ENCODE peak calls at places on chromosomes 1 and 21, in six cellular contexts. One of them, this sample, is unnamed.

GRCh38 chr1:51738681-51739080 is 121.8 kb downstream of the OSBPL9 start:
- DNase-seq in colonic mucosa: no peak
- DNase-seq in CD8-positive, alpha-beta memory T cell: no peak
- DNase-seq in K562: no peak
- DNase-seq in GM23248: no peak
- DNase-seq in stomach: no peak
- DNase-seq in this sample: no peak

GRCh38 chr1:177983824-177984528 is 14.1 kb upstream of the SEC16B start:
- DNase-seq in colonic mucosa: peak; percentile 32
- DNase-seq in CD8-positive, alpha-beta memory T cell: no peak
- DNase-seq in K562: peak; percentile 27
- DNase-seq in GM23248: peak; percentile 97
- DNase-seq in stomach: no peak
- DNase-seq in this sample: no peak

GRCh38 chr1:5926686-5927435 is 65.4 kb downstream of the NPHP4 start:
- DNase-seq in colonic mucosa: no peak
- DNase-seq in CD8-positive, alpha-beta memory T cell: no peak
- DNase-seq in K562: no peak
- DNase-seq in GM23248: no peak
- DNase-seq in stomach: no peak
- DNase-seq in this sample: no peak

GRCh38 chr1:67020304-67020703 is 33.6 kb downstream of the SLC35D1 start:
- DNase-seq in colonic mucosa: no peak
- DNase-seq in CD8-positive, alpha-beta memory T cell: no peak
- DNase-seq in K562: no peak
- DNase-seq in GM23248: peak; percentile 55
- DNase-seq in stomach: no peak
- DNase-seq in this sample: no peak

GRCh38 chr1:169460193-169460833 is 25.4 kb downstream of the SLC19A2 start:
- DNase-seq in colonic mucosa: peak; percentile 23
- DNase-seq in CD8-positive, alpha-beta memory T cell: no peak
- DNase-seq in K562: no peak
- DNase-seq in GM23248: peak; percentile 64
- DNase-seq in stomach: peak; percentile 28
- DNase-seq in this sample: no peak

GRCh38 chr1:56434659-56435202 is 144.6 kb downstream of the PLPP3 start:
- DNase-seq in colonic mucosa: no peak
- DNase-seq in CD8-positive, alpha-beta memory T cell: no peak
- DNase-seq in K562: no peak
- DNase-seq in GM23248: no peak
- DNase-seq in stomach: no peak
- DNase-seq in this sample: no peak

GRCh38 chr1:224632381-224632871 is 16.3 kb downstream of the CNIH3 start:
- DNase-seq in colonic mucosa: no peak
- DNase-seq in CD8-positive, alpha-beta memory T cell: no peak
- DNase-seq in K562: no peak
- DNase-seq in GM23248: peak; percentile 79
- DNase-seq in stomach: peak; percentile 43
- DNase-seq in this sample: no peak

GRCh38 chr1:170586321-170586855 is 54.4 kb downstream of the GORAB start:
- DNase-seq in colonic mucosa: no peak
- DNase-seq in CD8-positive, alpha-beta memory T cell: no peak
- DNase-seq in K562: no peak
- DNase-seq in GM23248: peak; percentile 76
- DNase-seq in stomach: no peak
- DNase-seq in this sample: peak; percentile 26

GRCh38 chr1:67148516-67149178 is 13.9 kb upstream of the C1orf141 start:
- DNase-seq in colonic mucosa: no peak
- DNase-seq in CD8-positive, alpha-beta memory T cell: no peak
- DNase-seq in K562: no peak
- DNase-seq in GM23248: peak; percentile 29
- DNase-seq in stomach: no peak
- DNase-seq in this sample: no peak

GRCh38 chr1:34858901-34859441 is 578 bp downstream of the SMIM12 start:
- DNase-seq in colonic mucosa: peak; percentile 28
- DNase-seq in CD8-positive, alpha-beta memory T cell: peak; percentile 60
- DNase-seq in K562: peak; percentile 52
- DNase-seq in GM23248: peak; percentile 74
- DNase-seq in stomach: no peak
- DNase-seq in this sample: no peak

GRCh38 chr1:111503585-111504060 is at the start of the genes ADORA3 and TMIGD3:
- DNase-seq in colonic mucosa: no peak
- DNase-seq in CD8-positive, alpha-beta memory T cell: no peak
- DNase-seq in K562: peak; percentile 32
- DNase-seq in GM23248: no peak
- DNase-seq in stomach: no peak
- DNase-seq in this sample: no peak

GRCh38 chr1:232709339-232709738 is 79.4 kb upstream of the SIPA1L2 start:
- DNase-seq in colonic mucosa: no peak
- DNase-seq in CD8-positive, alpha-beta memory T cell: no peak
- DNase-seq in K562: no peak
- DNase-seq in GM23248: peak; percentile 29
- DNase-seq in stomach: no peak
- DNase-seq in this sample: no peak

GRCh38 chr21:31665397-31665796 is 5.9 kb downstream of the SOD1 start:
- DNase-seq in colonic mucosa: no peak
- DNase-seq in CD8-positive, alpha-beta memory T cell: no peak
- DNase-seq in K562: peak; percentile 34
- DNase-seq in GM23248: peak; percentile 62
- DNase-seq in stomach: no peak
- DNase-seq in this sample: no peak

GRCh38 chr1:50620680-50621329 is 197.6 kb upstream of the DMRTA2 start:
- DNase-seq in colonic mucosa: peak; percentile 40
- DNase-seq in CD8-positive, alpha-beta memory T cell: no peak
- DNase-seq in K562: peak; percentile 33
- DNase-seq in GM23248: peak; percentile 45
- DNase-seq in stomach: peak; percentile 64
- DNase-seq in this sample: no peak

DNA sequence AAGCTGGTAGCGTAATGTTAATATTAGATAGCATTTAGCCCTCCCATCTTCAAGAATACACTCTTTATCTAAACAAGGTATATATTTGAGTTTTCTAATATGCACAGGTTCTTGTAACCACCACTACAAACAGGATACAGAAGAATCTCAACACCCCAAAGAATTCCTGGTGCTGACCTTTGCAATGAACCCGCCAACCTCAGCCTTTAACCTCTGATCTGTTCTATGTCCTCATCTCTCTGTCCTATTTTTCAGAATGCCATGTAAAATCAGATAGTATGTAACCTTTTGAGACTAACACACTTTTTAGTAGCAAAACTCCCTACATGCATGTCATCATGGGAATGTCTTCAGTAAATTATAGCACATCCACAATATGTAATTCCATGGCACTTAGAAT is 71.1 kb downstream of the LRRC8C start:
- DNase-seq in colonic mucosa: no peak
- DNase-seq in CD8-positive, alpha-beta memory T cell: no peak
- DNase-seq in K562: peak; percentile 27
- DNase-seq in GM23248: no peak
- DNase-seq in stomach: no peak
- DNase-seq in this sample: no peak
- H3K4me1 ChIP-seq in colonic mucosa: no peaks in the 10 kb centered on the region
- H3K4me1 ChIP-seq in CD8-positive, alpha-beta memory T cell: peaks cover 25% of the 10 kb centered on the region
- H3K4me1 ChIP-seq in K562: peaks cover 5% of the 10 kb centered on the region
- H3K4me1 ChIP-seq in GM23248: no peaks in the 10 kb centered on the region
- H3K4me1 ChIP-seq in stomach: no peaks in the 10 kb centered on the region
- H3K4me1 ChIP-seq in this sample: no peaks in the 10 kb centered on the region

GRCh38 chr1:93672477-93673158 is 9.0 kb downstream of the BCAR3 start:
- DNase-seq in colonic mucosa: peak; percentile 40
- DNase-seq in CD8-positive, alpha-beta memory T cell: no peak
- DNase-seq in K562: no peak
- DNase-seq in GM23248: no peak
- DNase-seq in stomach: peak; percentile 41
- DNase-seq in this sample: no peak

GRCh38 chr1:93670141-93670540 is 11.5 kb downstream of the BCAR3 start:
- DNase-seq in colonic mucosa: no peak
- DNase-seq in CD8-positive, alpha-beta memory T cell: no peak
- DNase-seq in K562: no peak
- DNase-seq in GM23248: peak; percentile 87
- DNase-seq in stomach: peak; percentile 52
- DNase-seq in this sample: peak; percentile 43

GRCh38 chr1:93673159-93673657 is 8.4 kb downstream of the BCAR3 start:
- DNase-seq in colonic mucosa: no peak
- DNase-seq in CD8-positive, alpha-beta memory T cell: no peak
- DNase-seq in K562: no peak
- DNase-seq in GM23248: peak; percentile 61
- DNase-seq in stomach: no peak
- DNase-seq in this sample: no peak

GRCh38 chr1:93671090-93671743 is 10.4 kb downstream of the BCAR3 start:
- DNase-seq in colonic mucosa: no peak
- DNase-seq in CD8-positive, alpha-beta memory T cell: no peak
- DNase-seq in K562: no peak
- DNase-seq in GM23248: no peak
- DNase-seq in stomach: no peak
- DNase-seq in this sample: no peak

GRCh38 chr1:93672069-93672468 is 9.6 kb downstream of the BCAR3 start:
- DNase-seq in colonic mucosa: peak; percentile 93
- DNase-seq in CD8-positive, alpha-beta memory T cell: no peak
- DNase-seq in K562: peak; percentile 83
- DNase-seq in GM23248: peak; percentile 47
- DNase-seq in stomach: peak; percentile 84
- DNase-seq in this sample: peak; percentile 88
- H3K4me1 ChIP-seq in colonic mucosa: peaks cover 8% of the 10 kb centered on the region
- H3K4me1 ChIP-seq in CD8-positive, alpha-beta memory T cell: no peaks in the 10 kb centered on the region
- H3K4me1 ChIP-seq in K562: peaks cover 7% of the 10 kb centered on the region
- H3K4me1 ChIP-seq in GM23248: peaks cover 92% of the 10 kb centered on the region
- H3K4me1 ChIP-seq in stomach: peaks cover 56% of the 10 kb centered on the region
- H3K4me1 ChIP-seq in this sample: peaks cover 96% of the 10 kb centered on the region

GRCh38 chr21:46194374-46195334 is 10.4 kb upstream of the SPATC1L start:
- DNase-seq in colonic mucosa: no peak
- DNase-seq in CD8-positive, alpha-beta memory T cell: peak; percentile 16
- DNase-seq in K562: no peak
- DNase-seq in GM23248: no peak
- DNase-seq in stomach: peak; percentile 17
- DNase-seq in this sample: no peak
- H3K4me1 ChIP-seq in colonic mucosa: no peaks in the 10 kb centered on the region
- H3K4me1 ChIP-seq in CD8-positive, alpha-beta memory T cell: no peaks in the 10 kb centered on the region
- H3K4me1 ChIP-seq in K562: peaks cover 28% of the 10 kb centered on the region
- H3K4me1 ChIP-seq in GM23248: peaks cover 9% of the 10 kb centered on the region
- H3K4me1 ChIP-seq in stomach: no peaks in the 10 kb centered on the region
- H3K4me1 ChIP-seq in this sample: peaks cover 9% of the 10 kb centered on the region

DNA sequence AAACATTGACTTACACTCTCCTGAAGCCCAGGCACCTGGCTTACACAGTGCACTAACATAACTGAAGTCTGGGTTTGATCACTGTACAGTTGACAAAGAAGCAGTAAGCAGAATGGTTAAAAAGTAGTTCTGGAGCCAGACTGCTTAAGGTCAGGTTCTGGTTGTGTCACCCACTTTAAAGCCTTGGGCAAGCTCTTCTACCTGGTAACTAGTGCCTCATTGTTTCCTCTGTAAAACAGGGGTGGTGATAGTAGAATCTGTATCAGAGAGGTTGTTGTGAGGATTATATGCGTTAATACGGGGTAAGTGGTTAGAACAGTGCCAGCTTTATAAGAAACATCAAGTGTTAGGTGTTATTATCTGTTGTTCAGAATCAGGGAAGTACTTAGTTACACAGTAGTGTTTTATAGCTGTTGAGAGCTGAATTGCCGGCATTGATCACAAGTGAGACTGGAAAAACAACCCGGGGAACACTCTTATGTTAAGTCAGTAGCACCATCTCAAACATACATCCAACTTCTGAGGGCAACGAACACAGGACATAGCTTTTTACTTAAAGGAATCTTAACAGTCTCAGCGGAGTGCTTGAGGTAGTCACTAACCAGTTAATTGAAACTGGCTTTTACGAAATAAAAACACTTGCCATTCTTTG is 3.7 kb downstream of the BACH1 start:
- DNase-seq in colonic mucosa: no peak
- DNase-seq in CD8-positive, alpha-beta memory T cell: no peak
- DNase-seq in K562: no peak
- DNase-seq in GM23248: peak; percentile 39
- DNase-seq in stomach: no peak
- DNase-seq in this sample: no peak
- H3K4me1 ChIP-seq in colonic mucosa: peaks cover 12% of the 10 kb centered on the region
- H3K4me1 ChIP-seq in CD8-positive, alpha-beta memory T cell: peaks cover 36% of the 10 kb centered on the region
- H3K4me1 ChIP-seq in K562: peaks cover 21% of the 10 kb centered on the region
- H3K4me1 ChIP-seq in GM23248: peaks cover 67% of the 10 kb centered on the region
- H3K4me1 ChIP-seq in stomach: peaks cover 60% of the 10 kb centered on the region
- H3K4me1 ChIP-seq in this sample: peaks cover 29% of the 10 kb centered on the region

GRCh38 chr1:117618450-117619122 is 12.7 kb downstream of the TENT5C start:
- DNase-seq in colonic mucosa: no peak
- DNase-seq in CD8-positive, alpha-beta memory T cell: no peak
- DNase-seq in K562: no peak
- DNase-seq in GM23248: no peak
- DNase-seq in stomach: no peak
- DNase-seq in this sample: no peak

GRCh38 chr1:117615474-117615873 is 9.6 kb downstream of the TENT5C start:
- DNase-seq in colonic mucosa: no peak
- DNase-seq in CD8-positive, alpha-beta memory T cell: peak; percentile 63
- DNase-seq in K562: no peak
- DNase-seq in GM23248: no peak
- DNase-seq in stomach: no peak
- DNase-seq in this sample: no peak

GRCh38 chr1:117613969-117614865 is 8.4 kb downstream of the TENT5C start:
- DNase-seq in colonic mucosa: no peak
- DNase-seq in CD8-positive, alpha-beta memory T cell: no peak
- DNase-seq in K562: peak; percentile 80
- DNase-seq in GM23248: no peak
- DNase-seq in stomach: no peak
- DNase-seq in this sample: no peak

GRCh38 chr1:117616967-117617366 is 11.1 kb downstream of the TENT5C start:
- DNase-seq in colonic mucosa: no peak
- DNase-seq in CD8-positive, alpha-beta memory T cell: no peak
- DNase-seq in K562: no peak
- DNase-seq in GM23248: no peak
- DNase-seq in stomach: no peak
- DNase-seq in this sample: no peak

GRCh38 chr1:117616356-117616755 is 10.5 kb downstream of the TENT5C start:
- DNase-seq in colonic mucosa: peak; percentile 75
- DNase-seq in CD8-positive, alpha-beta memory T cell: no peak
- DNase-seq in K562: no peak
- DNase-seq in GM23248: no peak
- DNase-seq in stomach: peak; percentile 70
- DNase-seq in this sample: no peak
- H3K4me1 ChIP-seq in colonic mucosa: peaks cover 23% of the 10 kb centered on the region
- H3K4me1 ChIP-seq in CD8-positive, alpha-beta memory T cell: peaks cover 48% of the 10 kb centered on the region
- H3K4me1 ChIP-seq in K562: peaks cover 29% of the 10 kb centered on the region
- H3K4me1 ChIP-seq in GM23248: peaks cover 19% of the 10 kb centered on the region
- H3K4me1 ChIP-seq in stomach: peaks cover 57% of the 10 kb centered on the region
- H3K4me1 ChIP-seq in this sample: peaks cover 7% of the 10 kb centered on the region

This sample was measured in heart left ventricle.